ENCODE peak calls at places on chromosomes 5 and 9, in ten cellular contexts. C is stomach, V is breast epithelium, T is K562, P is prostate gland, B is sigmoid colon, M is GM12878, R is HepG2, F is vagina, J is GM23338. O is an unnamed sample.

GRCh38 chr9:120362446-120362845 is 217.5 kb downstream of the CDK5RAP2 start:
- DNase-seq in C (no peak), V (no peak), T (no peak), P (no peak), B (no peak), M (no peak), R (no peak), F (peak; percentile 13), J (no peak), O (no peak)

GRCh38 chr5:66958126-66958983 is 238.2 kb downstream of the CD180 start:
- DNase-seq in C (no peak), V (no peak), T (no peak), P (no peak), B (no peak), M (no peak), R (no peak), F (no peak), J (peak; percentile 27), O (no peak)

GRCh38 chr9:23577611-23578010 is 248.4 kb downstream of the ELAVL2 start:
- DNase-seq in C (no peak), V (no peak), T (no peak), P (peak; percentile 9), B (no peak), M (no peak), R (no peak), F (no peak), J (no peak), O (no peak)

GRCh38 chr9:16671591-16672137 is 198.8 kb downstream of the BNC2 start:
- DNase-seq in C (no peak), V (no peak), T (no peak), P (no peak), B (no peak), M (peak; percentile 19), R (no peak), F (no peak), J (no peak), O (no peak)

GRCh38 chr9:124264812-124265211 is 7.1 kb downstream of the NEK6 start:
- DNase-seq in C (no peak), V (no peak), T (no peak), P (peak; percentile 69), B (no peak), M (peak; percentile 91), R (no peak), F (no peak), J (no peak), O (no peak)

GRCh38 chr9:6072442-6072841 is 57.0 kb upstream of the RANBP6 start:
- DNase-seq in C (no peak), V (no peak), T (no peak), P (no peak), B (no peak), M (no peak), R (peak; percentile 11), F (no peak), J (no peak), O (no peak)

GRCh38 chr9:79325501-79325900 is 246.3 kb upstream of the TLE4 start:
- DNase-seq in C (no peak), V (no peak), T (no peak), P (no peak), B (no peak), M (no peak), R (no peak), F (no peak), J (no peak), O (no peak)

GRCh38 chr5:119527346-119527745 is 75.0 kb downstream of the HSD17B4 start:
- DNase-seq in C (no peak), V (no peak), T (no peak), P (no peak), B (no peak), M (no peak), R (no peak), F (no peak), J (no peak), O (no peak)

GRCh38 chr5:8961219-8961618 is 584.7 kb downstream of the SEMA5A start:
- DNase-seq in C (no peak), V (no peak), T (no peak), P (no peak), B (no peak), M (no peak), R (no peak), F (no peak), J (no peak), O (no peak)

GRCh38 chr5:125683669-125684068 is 739.5 kb upstream of the GRAMD2B start:
- DNase-seq in C (no peak), V (no peak), T (no peak), P (no peak), B (no peak), M (no peak), R (no peak), F (no peak), J (no peak), O (no peak)

GRCh38 chr5:93299596-93300308 is 281.3 kb downstream of the NR2F1-AS1 start:
- DNase-seq in C (no peak), V (no peak), T (no peak), P (no peak), B (no peak), M (no peak), R (no peak), F (no peak), J (peak; percentile 72), O (no peak)

GRCh38 chr5:37940931-37941623 is 101.2 kb upstream of the GDNF start:
- DNase-seq in C (no peak), V (no peak), T (no peak), P (no peak), B (no peak), M (no peak), R (no peak), F (no peak), J (no peak), O (no peak)

GRCh38 chr5:6737043-6737941 is 24.1 kb downstream of the TENT4A start:
- DNase-seq in C (no peak), V (no peak), T (no peak), P (no peak), B (no peak), M (peak; percentile 88), R (no peak), F (no peak), J (no peak), O (no peak)

GRCh38 chr9:16312962-16313546 is 557.4 kb downstream of the BNC2 start:
- DNase-seq in C (no peak), V (no peak), T (no peak), P (no peak), B (no peak), M (no peak), R (no peak), F (peak; percentile 56), J (no peak), O (no peak)

GRCh38 chr9:89387970-89388867 is 69.9 kb downstream of the SECISBP2 start:
- DNase-seq in C (peak; percentile 42), V (peak; percentile 62), T (no peak), P (peak; percentile 33), B (peak; percentile 86), M (no peak), R (peak; percentile 65), F (peak; percentile 94), J (no peak), O (peak; percentile 98)

GRCh38 chr5:154042751-154043150 is 4.0 kb downstream of the MFAP3 start:
- DNase-seq in C (no peak), V (no peak), T (no peak), P (no peak), B (no peak), M (no peak), R (no peak), F (no peak), J (no peak), O (no peak)

GRCh38 chr5:42645138-42645537 is 111.5 kb upstream of the CCDC152 start:
- DNase-seq in C (no peak), V (no peak), T (no peak), P (no peak), B (no peak), M (no peak), R (no peak), F (no peak), J (no peak), O (no peak)

GRCh38 chr9:129237195-129237611 is 59.1 kb upstream of the IER5L start:
- DNase-seq in C (no peak), V (no peak), T (peak; percentile 68), P (no peak), B (no peak), M (no peak), R (no peak), F (no peak), J (peak; percentile 44), O (no peak)

GRCh38 chr9:134625361-134626140 is 16.1 kb upstream of the COL5A1 start:
- DNase-seq in C (no peak), V (no peak), T (no peak), P (no peak), B (no peak), M (no peak), R (no peak), F (no peak), J (no peak), O (no peak)

GRCh38 chr5:69492391-69493234 is at the start of gene OCLN:
- DNase-seq in C (peak; percentile 86), V (peak; percentile 67), T (no peak), P (peak; percentile 77), B (no peak), M (no peak), R (peak; percentile 78), F (no peak), J (peak; percentile 95), O (peak; percentile 7)
- TF ChIP-seq POLR2AphosphoS5 in C (no peak), V (peak; percentile 42), T (no peak), P (peak; percentile 70), B (no peak), M (peak; percentile 38), R (peak; percentile 84), F (peak; percentile 48), J (peak; percentile 90), O (no peak)

DNA sequence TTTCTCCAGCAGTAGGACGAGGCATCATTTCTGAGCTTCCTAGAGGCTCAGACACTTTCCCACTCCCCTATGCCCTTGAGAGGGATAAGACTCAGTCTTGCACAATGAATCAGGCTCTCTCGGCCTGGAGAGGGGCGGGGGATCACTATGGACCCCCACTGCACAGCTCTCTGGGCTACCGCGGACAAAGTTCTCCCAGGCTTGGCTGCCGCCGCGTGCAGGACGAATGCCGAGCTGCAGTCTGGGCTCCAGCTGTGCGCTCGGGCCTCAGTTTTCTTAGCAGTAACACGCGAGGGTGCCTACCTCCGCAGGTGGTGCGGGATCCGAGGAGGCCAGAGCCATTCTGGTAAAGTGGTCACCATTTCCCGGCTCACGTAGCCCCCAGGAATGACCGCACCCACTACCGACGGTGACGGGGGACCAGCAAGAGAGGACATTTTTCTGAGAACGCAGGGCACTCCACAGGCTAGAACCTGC is 3.4 kb upstream of the MYORG start:
- DNase-seq in C (no peak), V (no peak), T (no peak), P (no peak), B (no peak), M (no peak), R (no peak), F (no peak), J (peak; percentile 51), O (no peak)
- TF ChIP-seq CTCF in C (no peak), V (no peak), T (no peak), P (no peak), B (no peak), M (no peak), R (peak; percentile 2), F (no peak), J (no peak), O (no peak)

GRCh38 chr5:60944904-60945759 is at the start of the genes ERCC8 and NDUFAF2:
- DNase-seq in C (peak; percentile 92), V (peak; percentile 87), T (peak; percentile 98), P (peak; percentile 95), B (peak; percentile 95), M (peak; percentile 73), R (peak; percentile 91), F (peak; percentile 96), J (peak; percentile 97), O (peak; percentile 81)
- TF ChIP-seq POLR2AphosphoS5 in C (no peak), V (peak; percentile 38), T (peak; percentile 54), P (peak; percentile 84), B (peak; percentile 85), M (peak; percentile 78), R (peak; percentile 74), F (peak; percentile 87), J (peak; percentile 79), O (peak; percentile 43)

GRCh38 chr9:30774326-30774725 is 1610.1 kb upstream of the ACO1 start:
- DNase-seq in C (no peak), V (no peak), T (no peak), P (no peak), B (no peak), M (no peak), R (peak; percentile 28), F (no peak), J (peak; percentile 78), O (no peak)
- TF ChIP-seq CTCF in C (no peak), V (no peak), T (no peak), P (no peak), B (no peak), M (peak; percentile 9), R (peak; percentile 53), F (no peak), J (peak; percentile 63), O (no peak)

O was measured in HL-60.